ENCODE peak calls at places on chromosomes 5 and 9, in seven cellular contexts. M, D, G, A, N, S and U are unnamed samples.

GRCh38 chr9:88777498-88778312 is 213.6 kb upstream of the S1PR3 start:
- DNase-seq in S (no peak), G (peak; percentile 32), N (no peak), D (no peak), A (peak; percentile 87), M (no peak), U (no peak)

GRCh38 chr5:135423158-135423925 is 23.8 kb downstream of the DCANP1 start:
- DNase-seq in A (no peak), D (no peak), G (no peak), S (no peak), M (no peak), N (no peak), U (no peak)

GRCh38 chr9:120882935-120883607 is 6.1 kb upstream of the PHF19 start:
- DNase-seq in S (no peak), G (no peak), N (no peak), M (no peak), A (no peak), D (no peak), U (peak; percentile 11)

GRCh38 chr9:37961346-37961745 is 57.4 kb upstream of the SLC25A51 start:
- DNase-seq in G (no peak), N (no peak), A (no peak), M (no peak), D (no peak), S (no peak), U (no peak)

GRCh38 chr9:107351382-107352045 is 68.4 kb downstream of the RAD23B start:
- DNase-seq in N (no peak), A (no peak), M (no peak), S (no peak), D (no peak), G (peak; percentile 96), U (no peak)

GRCh38 chr9:87656485-87656884 is 69.4 kb upstream of the CTSL start:
- DNase-seq in S (no peak), G (no peak), N (no peak), M (no peak), A (peak; percentile 64), D (no peak), U (no peak)

GRCh38 chr9:91214867-91215266 is 146.9 kb downstream of the AUH start:
- DNase-seq in N (no peak), D (no peak), G (no peak), M (no peak), S (no peak), A (no peak), U (no peak)

GRCh38 chr5:103883143-103883542 is 320.6 kb upstream of the NUDT12 start:
- DNase-seq in S (no peak), N (no peak), M (no peak), A (no peak), G (no peak), D (no peak), U (no peak)

GRCh38 chr5:173963107-173963506 is 25.9 kb upstream of the C5orf47 start:
- DNase-seq in D (no peak), M (no peak), S (no peak), A (peak; percentile 31), N (no peak), G (peak; percentile 70), U (peak; percentile 35)

GRCh38 chr5:125160787-125161502 is 414.5 kb upstream of the ZNF608 start:
- DNase-seq in G (no peak), S (no peak), A (no peak), N (no peak), M (no peak), D (no peak), U (no peak)

GRCh38 chr9:136504512-136505348 is 21.9 kb upstream of the SEC16A start:
- DNase-seq in A (no peak), G (no peak), D (no peak), N (no peak), S (no peak), M (no peak), U (no peak)

GRCh38 chr9:16309350-16310271 is 560.9 kb downstream of the BNC2 start:
- DNase-seq in S (no peak), G (peak; percentile 27), N (no peak), A (peak; percentile 37), M (no peak), D (peak; percentile 17), U (no peak)

GRCh38 chr5:2038337-2039179 is 155.8 kb upstream of the IRX4 start:
- DNase-seq in N (no peak), S (no peak), A (peak; percentile 42), D (peak; percentile 51), G (peak; percentile 37), M (peak; percentile 91), U (no peak)

GRCh38 chr9:98430535-98430934 is 175.1 kb upstream of the TBC1D2 start:
- DNase-seq in D (peak; percentile 11), N (no peak), G (no peak), S (no peak), M (no peak), A (peak; percentile 37), U (no peak)

GRCh38 chr5:68086443-68086842 is 129.1 kb upstream of the PIK3R1 start:
- DNase-seq in S (no peak), D (no peak), M (no peak), N (no peak), A (no peak), G (no peak), U (no peak)

GRCh38 chr5:111697881-111698757 is 58.9 kb downstream of the NREP start:
- DNase-seq in G (peak; percentile 47), S (no peak), D (no peak), M (no peak), N (no peak), A (peak; percentile 47), U (no peak)

GRCh38 chr9:116151199-116151598 is 2.4 kb upstream of the PAPPA start:
- DNase-seq in A (no peak), G (no peak), M (no peak), D (no peak), N (no peak), S (no peak), U (no peak)
- TF ChIP-seq CTCF in A (no peak), G (no peak), M (no peak), D (no peak), N (no peak), S (no peak), U (no peak)

GRCh38 chr5:65765582-65765981 is 43.6 kb downstream of the NLN start:
- DNase-seq in A (no peak), M (no peak), D (no peak), G (no peak), N (no peak), S (no peak), U (no peak)

GRCh38 chr5:65762234-65762633 is 40.2 kb downstream of the NLN start:
- DNase-seq in M (no peak), A (no peak), G (peak; percentile 55), N (no peak), D (no peak), S (no peak), U (no peak)

GRCh38 chr5:65766159-65766558 is 44.2 kb downstream of the NLN start:
- DNase-seq in N (no peak), G (no peak), A (no peak), S (no peak), M (no peak), D (no peak), U (no peak)

GRCh38 chr5:65758546-65759144 is 36.6 kb downstream of the NLN start:
- DNase-seq in D (no peak), S (no peak), A (no peak), M (no peak), N (no peak), G (no peak), U (no peak)

DNA sequence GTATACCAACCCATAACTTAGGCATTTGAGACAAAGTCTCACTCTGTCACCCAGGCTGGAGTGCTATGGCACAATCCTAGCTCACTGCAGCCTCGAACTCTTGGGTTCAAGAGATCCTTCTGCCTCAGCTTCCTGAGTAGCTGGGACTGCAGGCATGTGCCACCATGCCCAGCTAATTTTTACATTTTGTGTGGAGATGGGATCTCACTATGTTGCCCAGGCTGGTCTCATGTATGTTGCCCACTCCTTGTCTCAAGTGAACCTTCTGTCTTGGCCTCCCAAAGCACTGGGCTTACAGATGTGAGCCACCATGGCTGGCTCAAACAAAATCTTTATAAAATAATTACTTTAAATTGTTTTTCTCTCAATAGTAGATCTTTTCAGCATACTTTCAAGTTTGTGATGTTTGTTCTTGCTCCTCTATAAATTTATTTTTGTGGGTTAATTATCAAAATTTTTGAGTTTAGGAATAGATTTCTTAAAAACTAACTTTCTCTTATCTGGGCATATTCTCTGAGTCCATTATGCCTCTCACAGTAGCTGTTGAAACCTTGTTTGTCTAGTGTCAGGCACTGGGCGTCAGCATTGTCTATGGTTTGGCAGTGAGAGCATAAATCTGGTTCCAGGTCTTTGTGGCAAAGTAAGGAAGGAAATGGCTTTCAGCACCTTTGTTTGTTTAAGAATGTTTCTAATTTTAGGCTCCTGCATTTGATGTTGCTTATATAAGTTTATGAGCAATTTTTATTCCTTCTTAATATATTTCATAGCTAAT is 38.7 kb downstream of the NLN start:
- DNase-seq in D (peak; percentile 52), G (peak; percentile 65), A (peak; percentile 87), S (no peak), N (no peak), M (no peak), U (peak; percentile 81)
- TF ChIP-seq CTCF in D (peak; percentile 22), G (peak; percentile 56), A (peak; percentile 36), S (peak; percentile 21), N (no peak), M (peak; percentile 2), U (peak; percentile 54)

GRCh38 chr5:75664933-75665332 is 52.3 kb downstream of the POC5 start:
- DNase-seq in M (no peak), G (no peak), A (no peak), S (no peak), N (no peak), D (no peak), U (no peak)

GRCh38 chr5:75666801-75667200 is 50.4 kb downstream of the POC5 start:
- DNase-seq in M (no peak), D (no peak), A (no peak), S (no peak), N (no peak), G (no peak), U (no peak)

GRCh38 chr5:75668348-75668895 is 48.8 kb downstream of the POC5 start:
- DNase-seq in G (no peak), M (no peak), S (no peak), A (no peak), N (no peak), D (no peak), U (no peak)

GRCh38 chr5:75668988-75669760 is 48.1 kb downstream of the POC5 start:
- DNase-seq in M (peak; percentile 75), A (peak; percentile 25), G (peak; percentile 43), N (no peak), D (peak; percentile 65), S (no peak), U (no peak)

GRCh38 chr5:75667586-75667985 is 49.7 kb downstream of the POC5 start:
- DNase-seq in S (no peak), G (no peak), A (no peak), D (no peak), N (no peak), M (no peak), U (no peak)
- TF ChIP-seq CTCF in S (peak; percentile 14), G (no peak), A (no peak), D (no peak), N (peak; percentile 12), M (peak; percentile 37), U (peak; percentile 6)

GRCh38 chr9:124022201-124023121 is 10.9 kb downstream of the LHX2 start:
- DNase-seq in S (no peak), A (no peak), D (no peak), N (no peak), M (peak; percentile 89), G (peak; percentile 23), U (no peak)
- TF ChIP-seq CTCF in S (no peak), A (no peak), D (no peak), N (no peak), M (no peak), G (no peak), U (no peak)

GRCh38 chr9:90140131-90140818 is 502.3 kb downstream of the DIRAS2 start:
- DNase-seq in N (no peak), M (no peak), A (no peak), S (no peak), G (no peak), D (no peak), U (no peak)
- TF ChIP-seq CTCF in N (no peak), M (no peak), A (no peak), S (no peak), G (no peak), D (no peak), U (no peak)